ENCODE peak calls at places on chromosomes 7 and 10, in five cellular contexts. S, O, J, M and N are unnamed samples.

GRCh38 chr10:102188298-102188940 is 36.2 kb downstream of the NOLC1 start:
- DNase-seq in S (no peak), M (no peak), O (no peak), J (no peak), N (no peak)

GRCh38 chr7:95906871-95907270 is 134.5 kb downstream of the DYNC1I1 start:
- DNase-seq in S (no peak), J (no peak), O (peak), M (no peak), N (no peak)

GRCh38 chr7:49791089-49791741 is 17.8 kb downstream of the VWC2 start:
- DNase-seq in J (no peak), S (no peak), O (peak), M (no peak), N (no peak)

GRCh38 chr7:107971613-107972012 is 31.3 kb downstream of the LAMB1 start:
- DNase-seq in J (no peak), O (no peak), S (no peak), M (no peak), N (no peak)

GRCh38 chr10:69215405-69216176 is 4.5 kb upstream of the HKDC1 start:
- DNase-seq in O (no peak), J (no peak), M (no peak), S (no peak), N (no peak)

GRCh38 chr7:112080441-112080840 is 125.8 kb downstream of the DOCK4 start:
- DNase-seq in O (no peak), M (no peak), J (no peak), S (no peak), N (no peak)

GRCh38 chr10:129365767-129366400 is 101.2 kb upstream of the MGMT start:
- DNase-seq in J (no peak), M (peak), S (no peak), O (peak), N (no peak)

GRCh38 chr10:89219512-89220218 is 12.5 kb upstream of the CH25H start:
- DNase-seq in J (no peak), S (no peak), O (no peak), M (no peak), N (no peak)

GRCh38 chr7:156725074-156725473 is 84.5 kb downstream of the RNF32 start:
- DNase-seq in O (peak), S (no peak), J (no peak), M (no peak), N (no peak)

GRCh38 chr10:124657806-124658205 is 86.4 kb downstream of the FAM53B start:
- DNase-seq in O (no peak), M (peak), J (no peak), S (no peak), N (no peak)

GRCh38 chr7:101923276-101923985 is 106.0 kb downstream of the CUX1 start:
- DNase-seq in M (peak), S (no peak), O (no peak), J (no peak), N (no peak)

GRCh38 chr7:33420311-33420710 is 290.9 kb downstream of the BBS9 start:
- DNase-seq in M (no peak), J (no peak), O (no peak), S (no peak), N (no peak)

GRCh38 chr7:101235522-101235921 is 2.1 kb downstream of the CLDN15 start:
- DNase-seq in M (peak), S (no peak), O (no peak), J (no peak), N (no peak)

GRCh38 chr7:22823142-22823497 is 471 bp upstream of the TOMM7 start:
- DNase-seq in S (no peak), M (no peak), J (no peak), O (no peak), N (no peak)

GRCh38 chr7:22851140-22851539 is 28.5 kb upstream of the TOMM7 start:
- DNase-seq in M (no peak), O (no peak), S (no peak), J (no peak), N (no peak)

GRCh38 chr7:64793106-64793755 is 997 bp upstream of the ZNF138 start:
- DNase-seq in M (no peak), J (no peak), S (no peak), O (no peak), N (no peak)

GRCh38 chr7:90595801-90596683 is at the start of gene CDK14:
- DNase-seq in M (peak), O (peak), S (peak), J (peak), N (no peak)

GRCh38 chr10:59865101-59865500 is 41.3 kb downstream of the CCDC6 start:
- DNase-seq in O (peak), M (no peak), J (no peak), S (no peak), N (no peak)

GRCh38 chr7:147509052-147509480 is 1081.5 kb upstream of the C7orf33 start:
- DNase-seq in M (no peak), O (no peak), S (no peak), J (no peak), N (no peak)
- TF ChIP-seq POLR2AphosphoS5 in M (no peak), O (no peak), S (no peak), J (no peak), N (no peak)

GRCh38 chr10:100710151-100710871 is 35.1 kb upstream of the PAX2 start:
- DNase-seq in S (no peak), M (peak), O (peak), J (no peak), N (no peak)

GRCh38 chr10:100707261-100707848 is 38.0 kb upstream of the PAX2 start:
- DNase-seq in J (no peak), O (no peak), S (no peak), M (peak), N (no peak)

GRCh38 chr10:100709655-100710054 is 35.7 kb upstream of the PAX2 start:
- DNase-seq in J (no peak), M (no peak), S (no peak), O (no peak), N (no peak)

GRCh38 chr10:100705139-100705538 is 40.2 kb upstream of the PAX2 start:
- DNase-seq in S (no peak), O (no peak), M (no peak), J (no peak), N (no peak)

GRCh38 chr10:100709146-100709545 is 36.2 kb upstream of the PAX2 start:
- DNase-seq in J (no peak), M (peak), O (no peak), S (no peak), N (no peak)
- TF ChIP-seq POLR2AphosphoS5 in J (no peak), M (no peak), O (no peak), S (no peak), N (no peak)

DNA sequence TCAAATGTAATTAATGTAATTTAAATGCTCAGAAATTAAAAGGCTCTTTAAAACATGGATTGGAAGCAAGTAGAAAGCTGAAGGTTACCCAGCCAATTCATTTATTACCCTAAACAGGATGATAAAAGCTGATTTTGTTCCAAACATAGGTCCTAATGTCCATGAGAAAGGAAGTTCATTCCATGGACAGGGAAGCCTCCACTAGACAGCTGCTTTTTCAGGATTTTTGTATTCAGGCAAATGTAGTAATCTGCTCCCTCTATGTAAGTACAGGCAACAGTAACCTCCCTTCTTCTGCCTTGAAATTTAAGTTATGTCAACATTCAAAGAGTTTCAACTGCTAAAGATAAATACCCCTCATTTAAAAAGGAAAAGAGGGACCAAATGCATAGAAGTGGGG is 123.0 kb upstream of the WNT16 start:
- DNase-seq in O (no peak), M (no peak), S (no peak), J (no peak), N (no peak)
- TF ChIP-seq POLR2AphosphoS5 in O (no peak), M (no peak), S (no peak), J (no peak), N (no peak)

GRCh38 chr7:100072462-100072861 is 9.1 kb downstream of the ZNF3 start:
- DNase-seq in M (no peak), O (no peak), S (no peak), J (no peak), N (no peak)

GRCh38 chr7:100069991-100070390 is 11.5 kb downstream of the ZNF3 start:
- DNase-seq in J (no peak), S (no peak), O (no peak), M (no peak), N (no peak)

GRCh38 chr7:100066953-100067352 is 14.6 kb downstream of the ZNF3 start:
- DNase-seq in O (no peak), M (no peak), J (no peak), S (no peak), N (no peak)

GRCh38 chr7:100075418-100075817 is 6.1 kb downstream of the ZNF3 start:
- DNase-seq in J (no peak), S (no peak), M (no peak), O (no peak), N (no peak)

GRCh38 chr7:100071018-100071723 is 10.4 kb downstream of the ZNF3 start:
- DNase-seq in O (no peak), M (no peak), J (no peak), S (no peak), N (no peak)
- TF ChIP-seq POLR2AphosphoS5 in O (no peak), M (no peak), J (peak), S (peak), N (no peak)

GRCh38 chr7:116618729-116619128 is 53.3 kb upstream of the MET start:
- DNase-seq in S (no peak), J (no peak), O (no peak), M (no peak), N (no peak)

GRCh38 chr7:116617878-116618277 is 54.1 kb upstream of the MET start:
- DNase-seq in J (no peak), O (no peak), M (no peak), S (no peak), N (no peak)

GRCh38 chr7:116621649-116622048 is 50.3 kb upstream of the MET start:
- DNase-seq in J (no peak), M (no peak), S (no peak), O (no peak), N (no peak)

GRCh38 chr7:116614509-116615285 is 57.3 kb upstream of the MET start:
- DNase-seq in J (no peak), S (no peak), M (no peak), O (no peak), N (no peak)

GRCh38 chr7:116616555-116617059 is 55.4 kb upstream of the MET start:
- DNase-seq in S (no peak), O (peak), M (no peak), J (no peak), N (no peak)
- TF ChIP-seq POLR2AphosphoS5 in S (no peak), O (no peak), M (no peak), J (no peak), N (no peak)

DNA sequence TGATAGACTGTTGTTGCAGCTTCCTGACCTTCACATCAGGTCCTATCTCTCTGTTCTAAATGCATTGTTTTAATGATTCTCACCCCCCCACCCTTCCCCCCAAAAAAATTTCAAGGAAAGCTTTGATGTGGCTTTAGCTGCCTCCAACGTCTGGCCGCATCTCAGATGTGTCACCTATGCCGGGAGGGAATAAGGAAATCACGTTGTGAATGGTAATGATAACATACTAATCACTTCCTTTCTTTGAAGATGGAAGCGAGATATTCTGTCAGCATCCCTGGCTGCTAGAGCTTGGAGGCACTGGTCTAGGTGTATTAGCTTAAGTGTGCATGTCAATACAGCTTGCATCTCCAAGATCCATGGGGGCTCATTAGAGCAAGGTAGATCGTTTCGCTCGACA is 89.6 kb downstream of the VTI1A start:
- DNase-seq in J (no peak), M (no peak), S (no peak), O (no peak), N (no peak)
- TF ChIP-seq POLR2AphosphoS5 in J (no peak), M (no peak), S (no peak), O (no peak), N (no peak)